ENCODE peak calls at places on chromosome 11, in seven cellular contexts. One of them, this sample, is unnamed.
A peak's percentile ranks its signal among the peaks of the same experiment; 100 is the strongest.

GRCh38 chr11:134538793-134539192 is 126.8 kb upstream of the B3GAT1 start:
- DNase-seq in ovary: no peak
- DNase-seq in tibial nerve: no peak
- DNase-seq in A549: no peak
- DNase-seq in stomach: no peak
- DNase-seq in uterus: no peak
- DNase-seq in GM12878: no peak
- DNase-seq in this sample: no peak

GRCh38 chr11:111696556-111696955 is 69.6 kb downstream of the PPP2R1B start:
- DNase-seq in ovary: no peak
- DNase-seq in tibial nerve: no peak
- DNase-seq in A549: no peak
- DNase-seq in stomach: no peak
- DNase-seq in uterus: no peak
- DNase-seq in GM12878: no peak
- DNase-seq in this sample: no peak

GRCh38 chr11:1049071-1049405 is 12.5 kb upstream of the MUC6 start:
- DNase-seq in ovary: no peak
- DNase-seq in tibial nerve: no peak
- DNase-seq in A549: no peak
- DNase-seq in stomach: no peak
- DNase-seq in uterus: no peak
- DNase-seq in GM12878: no peak
- DNase-seq in this sample: no peak

GRCh38 chr11:27757953-27758352 is 57.7 kb upstream of the BDNF start:
- DNase-seq in ovary: no peak
- DNase-seq in tibial nerve: no peak
- DNase-seq in A549: no peak
- DNase-seq in stomach: no peak
- DNase-seq in uterus: no peak
- DNase-seq in GM12878: no peak
- DNase-seq in this sample: no peak

GRCh38 chr11:36996795-36997194 is 398.8 kb upstream of the RAG2 start:
- DNase-seq in ovary: no peak
- DNase-seq in tibial nerve: no peak
- DNase-seq in A549: no peak
- DNase-seq in stomach: no peak
- DNase-seq in uterus: no peak
- DNase-seq in GM12878: no peak
- DNase-seq in this sample: no peak

GRCh38 chr11:114147389-114148382 is 88.2 kb downstream of the ZBTB16 start:
- DNase-seq in ovary: no peak
- DNase-seq in tibial nerve: no peak
- DNase-seq in A549: no peak
- DNase-seq in stomach: peak; percentile 57
- DNase-seq in uterus: no peak
- DNase-seq in GM12878: no peak
- DNase-seq in this sample: no peak

GRCh38 chr11:70104419-70104818 is 26.3 kb downstream of the ANO1 start:
- DNase-seq in ovary: no peak
- DNase-seq in tibial nerve: no peak
- DNase-seq in A549: no peak
- DNase-seq in stomach: no peak
- DNase-seq in uterus: peak; percentile 39
- DNase-seq in GM12878: no peak
- DNase-seq in this sample: no peak

GRCh38 chr11:118895093-118896039 is 11.7 kb downstream of the CXCR5 start:
- DNase-seq in ovary: peak; percentile 40
- DNase-seq in tibial nerve: no peak
- DNase-seq in A549: no peak
- DNase-seq in stomach: no peak
- DNase-seq in uterus: no peak
- DNase-seq in GM12878: peak; percentile 47
- DNase-seq in this sample: no peak

GRCh38 chr11:35845860-35846259 is 98.0 kb upstream of the LDLRAD3 start:
- DNase-seq in ovary: no peak
- DNase-seq in tibial nerve: no peak
- DNase-seq in A549: no peak
- DNase-seq in stomach: no peak
- DNase-seq in uterus: no peak
- DNase-seq in GM12878: no peak
- DNase-seq in this sample: no peak

GRCh38 chr11:117144477-117145392 is 648 bp downstream of the PAFAH1B2 start:
- DNase-seq in ovary: peak; percentile 67
- DNase-seq in tibial nerve: peak; percentile 47
- DNase-seq in A549: peak; percentile 38
- DNase-seq in stomach: peak; percentile 57
- DNase-seq in uterus: peak; percentile 59
- DNase-seq in GM12878: no peak
- DNase-seq in this sample: peak; percentile 61

GRCh38 chr11:23991140-23991539 is 505.7 kb upstream of the LUZP2 start:
- DNase-seq in ovary: no peak
- DNase-seq in tibial nerve: no peak
- DNase-seq in A549: no peak
- DNase-seq in stomach: no peak
- DNase-seq in uterus: no peak
- DNase-seq in GM12878: no peak
- DNase-seq in this sample: no peak

GRCh38 chr11:20443596-20443995 is 56.1 kb downstream of the PRMT3 start:
- DNase-seq in ovary: no peak
- DNase-seq in tibial nerve: no peak
- DNase-seq in A549: peak; percentile 3
- DNase-seq in stomach: no peak
- DNase-seq in uterus: no peak
- DNase-seq in GM12878: no peak
- DNase-seq in this sample: no peak

GRCh38 chr11:31810779-31811647 is at the start of gene PAX6:
- DNase-seq in ovary: no peak
- DNase-seq in tibial nerve: no peak
- DNase-seq in A549: peak; percentile 73
- DNase-seq in stomach: no peak
- DNase-seq in uterus: no peak
- DNase-seq in GM12878: peak; percentile 5
- DNase-seq in this sample: no peak

GRCh38 chr11:106787454-106787853 is 230.8 kb downstream of the GUCY1A2 start:
- DNase-seq in ovary: no peak
- DNase-seq in tibial nerve: no peak
- DNase-seq in A549: no peak
- DNase-seq in stomach: no peak
- DNase-seq in uterus: no peak
- DNase-seq in GM12878: no peak
- DNase-seq in this sample: no peak

GRCh38 chr11:12253843-12254281 is 123.5 kb upstream of the PARVA start:
- DNase-seq in ovary: no peak
- DNase-seq in tibial nerve: no peak
- DNase-seq in A549: no peak
- DNase-seq in stomach: peak; percentile 62
- DNase-seq in uterus: no peak
- DNase-seq in GM12878: no peak
- DNase-seq in this sample: no peak

GRCh38 chr11:98940913-98941312 is 79.8 kb upstream of the CNTN5 start:
- DNase-seq in ovary: no peak
- DNase-seq in tibial nerve: no peak
- DNase-seq in A549: no peak
- DNase-seq in stomach: no peak
- DNase-seq in uterus: no peak
- DNase-seq in GM12878: no peak
- DNase-seq in this sample: no peak

GRCh38 chr11:70111269-70112016 is 33.3 kb downstream of the ANO1 start:
- DNase-seq in ovary: peak; percentile 34
- DNase-seq in tibial nerve: no peak
- DNase-seq in A549: no peak
- DNase-seq in stomach: peak; percentile 39
- DNase-seq in uterus: no peak
- DNase-seq in GM12878: no peak
- DNase-seq in this sample: no peak

GRCh38 chr11:65169164-65169641 is 830 bp upstream of the SPDYC start:
- DNase-seq in ovary: no peak
- DNase-seq in tibial nerve: no peak
- DNase-seq in A549: no peak
- DNase-seq in stomach: no peak
- DNase-seq in uterus: no peak
- DNase-seq in GM12878: no peak
- DNase-seq in this sample: no peak

GRCh38 chr11:64165842-64166635 is at the start of gene MACROD1:
- DNase-seq in ovary: peak; percentile 78
- DNase-seq in tibial nerve: peak; percentile 71
- DNase-seq in A549: peak; percentile 79
- DNase-seq in stomach: peak; percentile 95
- DNase-seq in uterus: peak; percentile 82
- DNase-seq in GM12878: no peak
- DNase-seq in this sample: peak; percentile 86

GRCh38 chr11:64164392-64165312 is 1.3 kb downstream of the MACROD1 start:
- DNase-seq in ovary: peak; percentile 52
- DNase-seq in tibial nerve: no peak
- DNase-seq in A549: no peak
- DNase-seq in stomach: peak; percentile 35
- DNase-seq in uterus: no peak
- DNase-seq in GM12878: no peak
- DNase-seq in this sample: no peak

GRCh38 chr11:64161037-64161436 is 4.9 kb downstream of the MACROD1 start:
- DNase-seq in ovary: no peak
- DNase-seq in tibial nerve: no peak
- DNase-seq in A549: no peak
- DNase-seq in stomach: no peak
- DNase-seq in uterus: no peak
- DNase-seq in GM12878: no peak
- DNase-seq in this sample: no peak

GRCh38 chr11:64163951-64164350 is 2.0 kb downstream of the MACROD1 start:
- DNase-seq in ovary: no peak
- DNase-seq in tibial nerve: no peak
- DNase-seq in A549: no peak
- DNase-seq in stomach: no peak
- DNase-seq in uterus: no peak
- DNase-seq in GM12878: no peak
- DNase-seq in this sample: no peak

GRCh38 chr11:64165482-64165841 is 451 bp downstream of the MACROD1 start:
- DNase-seq in ovary: peak; percentile 53
- DNase-seq in tibial nerve: no peak
- DNase-seq in A549: peak; percentile 29
- DNase-seq in stomach: no peak
- DNase-seq in uterus: no peak
- DNase-seq in GM12878: no peak
- DNase-seq in this sample: no peak
- TF ChIP-seq CTCF in ovary: no peak
- TF ChIP-seq CTCF in tibial nerve: no peak
- TF ChIP-seq CTCF in A549: peak; percentile 18
- TF ChIP-seq CTCF in stomach: no peak
- TF ChIP-seq CTCF in uterus: no peak
- TF ChIP-seq CTCF in GM12878: no peak
- TF ChIP-seq CTCF in this sample: no peak

DNA sequence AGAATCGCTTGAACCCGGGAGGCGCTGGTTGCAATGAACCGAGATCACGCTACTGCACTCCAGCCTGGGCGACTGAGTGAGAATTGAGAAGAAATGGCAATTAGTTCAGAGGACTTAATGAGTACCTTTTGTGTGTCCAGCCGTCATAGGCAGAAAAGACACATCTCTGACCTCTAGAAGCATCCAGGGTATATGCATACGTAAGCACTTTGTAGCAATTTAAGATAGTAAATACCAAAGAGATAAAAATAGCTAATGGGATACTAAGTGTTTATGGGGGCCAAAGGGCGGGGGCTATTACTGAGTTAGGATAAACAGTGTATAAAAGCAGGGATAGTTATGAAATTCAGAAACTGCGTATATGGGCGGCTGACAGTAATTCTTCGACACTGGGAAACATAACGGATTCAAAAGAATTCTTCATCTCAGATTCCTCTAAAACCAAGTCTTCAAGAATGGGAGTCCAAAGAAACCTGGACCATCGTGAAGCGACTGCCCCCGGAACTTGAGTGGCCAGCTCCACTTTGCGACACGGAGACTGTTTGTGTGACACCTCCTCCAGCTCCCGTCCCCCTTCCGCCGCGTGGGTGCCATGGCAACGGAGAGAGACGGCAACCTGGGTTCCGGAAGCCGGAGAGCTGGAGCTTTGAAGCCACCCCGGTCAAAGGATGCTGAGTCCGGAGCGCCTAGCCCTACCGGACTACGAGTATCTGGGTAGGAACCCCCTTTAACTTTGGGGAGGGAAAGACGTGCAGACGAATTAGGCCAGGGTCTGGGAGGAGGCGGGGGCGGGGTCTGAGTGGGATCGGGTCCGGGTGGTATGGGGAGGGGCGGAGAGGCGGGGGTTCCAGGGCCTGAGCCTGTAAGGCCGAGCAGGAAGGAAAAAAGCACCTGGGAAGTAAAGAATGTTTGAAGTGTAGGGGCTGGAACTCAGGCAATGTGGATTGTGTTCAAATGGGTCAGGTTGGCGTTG is at the start of gene CSTPP1:
- DNase-seq in ovary: peak; percentile 94
- DNase-seq in tibial nerve: peak; percentile 91
- DNase-seq in A549: peak; percentile 99
- DNase-seq in stomach: peak; percentile 96
- DNase-seq in uterus: peak; percentile 91
- DNase-seq in GM12878: peak; percentile 77
- DNase-seq in this sample: peak; percentile 92
- H3K27ac ChIP-seq in ovary: peak within 1 kb of the TSS; percentile 34
- H3K27ac ChIP-seq in tibial nerve: no peak within 1 kb of the TSS
- H3K27ac ChIP-seq in A549: peak within 1 kb of the TSS; percentile 87
- H3K27ac ChIP-seq in stomach: peak within 1 kb of the TSS; percentile 45
- H3K27ac ChIP-seq in uterus: peak within 1 kb of the TSS; percentile 69
- H3K27ac ChIP-seq in GM12878: no peak within 1 kb of the TSS
- H3K27ac ChIP-seq in this sample: peak within 1 kb of the TSS; percentile 46

GRCh38 chr11:75815345-75815983 is 454 bp downstream of the UVRAG start:
- DNase-seq in ovary: no peak
- DNase-seq in tibial nerve: no peak
- DNase-seq in A549: peak; percentile 58
- DNase-seq in stomach: peak; percentile 47
- DNase-seq in uterus: no peak
- DNase-seq in GM12878: no peak
- DNase-seq in this sample: peak; percentile 40
- TF ChIP-seq POLR2A in ovary: no peak
- TF ChIP-seq POLR2A in tibial nerve: no peak
- TF ChIP-seq POLR2A in A549: no peak
- TF ChIP-seq POLR2A in stomach: no peak
- TF ChIP-seq POLR2A in uterus: no peak
- TF ChIP-seq POLR2A in GM12878: peak; percentile 37
- TF ChIP-seq POLR2A in this sample: no peak

DNA sequence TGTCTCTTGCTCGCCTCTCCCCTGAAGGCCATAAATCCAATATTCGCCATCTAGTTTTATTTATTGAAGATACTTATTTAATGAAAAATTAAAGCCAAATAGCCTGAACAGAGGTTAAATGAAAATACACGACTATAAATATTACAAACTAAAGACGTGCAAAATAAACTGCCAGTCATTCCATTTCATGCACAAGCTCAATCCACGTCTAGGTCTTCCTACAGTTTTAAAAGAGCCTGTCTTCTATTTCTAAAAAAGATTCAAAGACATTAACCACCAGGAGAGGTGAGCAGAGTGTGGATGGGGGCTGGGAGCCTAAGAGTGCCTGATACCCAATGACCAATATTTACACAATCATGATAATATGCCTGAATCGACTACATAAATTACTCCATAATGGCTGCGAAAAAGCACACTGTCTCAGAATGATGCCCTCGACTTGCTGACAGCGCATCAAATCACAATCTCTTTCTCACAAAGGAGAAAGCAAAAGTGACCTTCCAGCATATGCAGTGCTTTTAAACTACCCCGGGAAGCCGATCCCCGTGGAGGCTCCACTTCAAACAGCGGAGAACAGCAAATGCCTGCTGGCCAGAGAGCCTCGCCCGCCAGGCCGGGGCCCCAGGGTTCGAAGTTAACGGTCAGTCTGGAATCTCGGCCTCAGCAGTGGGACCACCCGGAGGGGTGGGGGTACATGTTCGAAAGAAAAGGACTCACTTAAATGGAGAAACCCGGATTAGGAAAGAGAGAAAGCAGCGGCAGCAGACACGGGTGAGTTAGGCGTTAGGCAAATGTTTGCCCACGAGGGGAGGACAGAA is 1.7 kb downstream of the FCHSD2 start:
- DNase-seq in ovary: peak; percentile 49
- DNase-seq in tibial nerve: no peak
- DNase-seq in A549: peak; percentile 56
- DNase-seq in stomach: peak; percentile 48
- DNase-seq in uterus: no peak
- DNase-seq in GM12878: no peak
- DNase-seq in this sample: peak; percentile 49
- TF ChIP-seq CTCF in ovary: no peak
- TF ChIP-seq CTCF in tibial nerve: no peak
- TF ChIP-seq CTCF in A549: no peak
- TF ChIP-seq CTCF in stomach: no peak
- TF ChIP-seq CTCF in uterus: no peak
- TF ChIP-seq CTCF in GM12878: no peak
- TF ChIP-seq CTCF in this sample: no peak

This sample was measured in testis.